ENCODE peak calls at places on chromosomes 11 and 22, in eight cellular contexts. One of them, this sample, is unnamed.

GRCh38 chr22:47160141-47160541 is 397.7 kb downstream of the TBC1D22A start:
- DNase-seq in K562: no peak
- DNase-seq in A549: no peak
- DNase-seq in HCT116: no peak
- DNase-seq in H1: no peak
- DNase-seq in endothelial cell of umbilical vein: no peak
- DNase-seq in HepG2: no peak
- DNase-seq in GM12878: no peak
- DNase-seq in this sample: no peak

GRCh38 chr11:125165111-125165663 is 636 bp downstream of the PKNOX2 start:
- DNase-seq in K562: no peak
- DNase-seq in A549: no peak
- DNase-seq in HCT116: no peak
- DNase-seq in H1: peak; percentile 73
- DNase-seq in endothelial cell of umbilical vein: peak; percentile 32
- DNase-seq in HepG2: no peak
- DNase-seq in GM12878: no peak
- DNase-seq in this sample: peak; percentile 14

GRCh38 chr22:35850831-35851230 is 133.2 kb downstream of the APOL5 start:
- DNase-seq in K562: no peak
- DNase-seq in A549: no peak
- DNase-seq in HCT116: no peak
- DNase-seq in H1: no peak
- DNase-seq in endothelial cell of umbilical vein: no peak
- DNase-seq in HepG2: no peak
- DNase-seq in GM12878: no peak
- DNase-seq in this sample: no peak

GRCh38 chr11:103537904-103538502 is 428.8 kb downstream of the DYNC2H1 start:
- DNase-seq in K562: no peak
- DNase-seq in A549: peak; percentile 17
- DNase-seq in HCT116: peak; percentile 21
- DNase-seq in H1: no peak
- DNase-seq in endothelial cell of umbilical vein: peak; percentile 54
- DNase-seq in HepG2: no peak
- DNase-seq in GM12878: no peak
- DNase-seq in this sample: peak; percentile 23

GRCh38 chr22:32520612-32521011 is 46.0 kb downstream of the FBXO7 start:
- DNase-seq in K562: no peak
- DNase-seq in A549: no peak
- DNase-seq in HCT116: no peak
- DNase-seq in H1: no peak
- DNase-seq in endothelial cell of umbilical vein: no peak
- DNase-seq in HepG2: no peak
- DNase-seq in GM12878: no peak
- DNase-seq in this sample: no peak

GRCh38 chr22:38963872-38964271 is 6.5 kb downstream of the APOBEC3A start:
- DNase-seq in K562: no peak
- DNase-seq in A549: peak; percentile 46
- DNase-seq in HCT116: no peak
- DNase-seq in H1: no peak
- DNase-seq in endothelial cell of umbilical vein: no peak
- DNase-seq in HepG2: peak; percentile 68
- DNase-seq in GM12878: no peak
- DNase-seq in this sample: no peak

GRCh38 chr11:10329935-10330334 is 25.1 kb downstream of the ADM start:
- DNase-seq in K562: no peak
- DNase-seq in A549: peak; percentile 51
- DNase-seq in HCT116: no peak
- DNase-seq in H1: no peak
- DNase-seq in endothelial cell of umbilical vein: peak; percentile 84
- DNase-seq in HepG2: no peak
- DNase-seq in GM12878: no peak
- DNase-seq in this sample: no peak

GRCh38 chr11:57888385-57888784 is 126.8 kb downstream of the CTNND1 start:
- DNase-seq in K562: no peak
- DNase-seq in A549: no peak
- DNase-seq in HCT116: no peak
- DNase-seq in H1: peak; percentile 7
- DNase-seq in endothelial cell of umbilical vein: no peak
- DNase-seq in HepG2: no peak
- DNase-seq in GM12878: no peak
- DNase-seq in this sample: no peak

GRCh38 chr11:12321217-12321937 is 56.0 kb upstream of the PARVA start:
- DNase-seq in K562: no peak
- DNase-seq in A549: no peak
- DNase-seq in HCT116: no peak
- DNase-seq in H1: no peak
- DNase-seq in endothelial cell of umbilical vein: no peak
- DNase-seq in HepG2: no peak
- DNase-seq in GM12878: no peak
- DNase-seq in this sample: no peak

GRCh38 chr11:123429851-123430735 is at the start of gene GRAMD1B:
- DNase-seq in K562: no peak
- DNase-seq in A549: peak; percentile 73
- DNase-seq in HCT116: no peak
- DNase-seq in H1: peak; percentile 87
- DNase-seq in endothelial cell of umbilical vein: peak; percentile 66
- DNase-seq in HepG2: no peak
- DNase-seq in GM12878: no peak
- DNase-seq in this sample: peak; percentile 93

DNA sequence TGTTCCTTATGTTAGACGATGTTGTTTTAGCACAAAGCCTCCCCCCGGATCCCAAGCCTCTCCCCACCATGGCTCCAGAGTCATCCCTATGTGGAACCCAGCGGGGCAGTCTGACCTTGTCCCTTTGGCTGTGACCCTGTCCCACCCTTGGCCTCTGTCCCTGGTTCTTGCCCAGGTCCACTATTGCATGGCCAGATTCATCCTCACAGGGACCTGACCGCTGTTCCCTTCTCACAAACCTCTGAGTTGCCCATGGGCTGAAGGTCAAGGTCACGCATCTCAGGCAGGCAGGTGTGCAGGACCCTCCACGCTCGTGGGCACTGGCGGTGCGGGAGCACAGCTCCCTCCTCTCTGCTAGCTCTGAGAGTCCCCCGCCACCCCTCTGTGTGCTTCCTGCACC is 39.0 kb downstream of the BCR start:
- DNase-seq in K562: peak; percentile 62
- DNase-seq in A549: no peak
- DNase-seq in HCT116: no peak
- DNase-seq in H1: no peak
- DNase-seq in endothelial cell of umbilical vein: no peak
- DNase-seq in HepG2: no peak
- DNase-seq in GM12878: no peak
- DNase-seq in this sample: no peak
- H3K4me3 ChIP-seq in K562: no peak overlapping the region
- H3K4me3 ChIP-seq in A549: no peak overlapping the region
- H3K4me3 ChIP-seq in HCT116: no peak overlapping the region
- H3K4me3 ChIP-seq in H1: no peak overlapping the region
- H3K4me3 ChIP-seq in endothelial cell of umbilical vein: no peak overlapping the region
- H3K4me3 ChIP-seq in HepG2: no peak overlapping the region
- H3K4me3 ChIP-seq in GM12878: peak overlapping the region; percentile 24
- H3K4me3 ChIP-seq in this sample: peak overlapping the region; percentile 63

GRCh38 chr11:690738-691633 is 4.0 kb downstream of the DEAF1 start:
- DNase-seq in K562: peak; percentile 78
- DNase-seq in A549: no peak
- DNase-seq in HCT116: no peak
- DNase-seq in H1: no peak
- DNase-seq in endothelial cell of umbilical vein: peak; percentile 45
- DNase-seq in HepG2: no peak
- DNase-seq in GM12878: no peak
- DNase-seq in this sample: peak; percentile 49
- TF ChIP-seq POLR2A in K562: no peak
- TF ChIP-seq POLR2A in A549: no peak
- TF ChIP-seq POLR2A in HCT116: no peak
- TF ChIP-seq POLR2A in H1: no peak
- TF ChIP-seq POLR2A in endothelial cell of umbilical vein: no peak
- TF ChIP-seq POLR2A in HepG2: no peak
- TF ChIP-seq POLR2A in GM12878: no peak
- TF ChIP-seq POLR2A in this sample: no peak

GRCh38 chr11:127644366-127644765 is 643.8 kb upstream of the KIRREL3 start:
- DNase-seq in K562: no peak
- DNase-seq in A549: no peak
- DNase-seq in HCT116: no peak
- DNase-seq in H1: no peak
- DNase-seq in endothelial cell of umbilical vein: no peak
- DNase-seq in HepG2: no peak
- DNase-seq in GM12878: no peak
- DNase-seq in this sample: no peak

GRCh38 chr11:127643659-127644058 is 643.1 kb upstream of the KIRREL3 start:
- DNase-seq in K562: no peak
- DNase-seq in A549: no peak
- DNase-seq in HCT116: no peak
- DNase-seq in H1: no peak
- DNase-seq in endothelial cell of umbilical vein: no peak
- DNase-seq in HepG2: no peak
- DNase-seq in GM12878: no peak
- DNase-seq in this sample: no peak

GRCh38 chr11:127639916-127640315 is 639.3 kb upstream of the KIRREL3 start:
- DNase-seq in K562: no peak
- DNase-seq in A549: no peak
- DNase-seq in HCT116: no peak
- DNase-seq in H1: no peak
- DNase-seq in endothelial cell of umbilical vein: peak; percentile 86
- DNase-seq in HepG2: no peak
- DNase-seq in GM12878: no peak
- DNase-seq in this sample: no peak

GRCh38 chr11:127640822-127641485 is 640.4 kb upstream of the KIRREL3 start:
- DNase-seq in K562: no peak
- DNase-seq in A549: no peak
- DNase-seq in HCT116: no peak
- DNase-seq in H1: no peak
- DNase-seq in endothelial cell of umbilical vein: peak; percentile 93
- DNase-seq in HepG2: no peak
- DNase-seq in GM12878: no peak
- DNase-seq in this sample: no peak
- TF ChIP-seq MAX in K562: no peak
- TF ChIP-seq MAX in A549: no peak
- TF ChIP-seq MAX in HCT116: no peak
- TF ChIP-seq MAX in H1: no peak
- TF ChIP-seq MAX in endothelial cell of umbilical vein: no peak
- TF ChIP-seq MAX in HepG2: no peak
- TF ChIP-seq MAX in GM12878: no peak
- TF ChIP-seq MAX in this sample: no peak

DNA sequence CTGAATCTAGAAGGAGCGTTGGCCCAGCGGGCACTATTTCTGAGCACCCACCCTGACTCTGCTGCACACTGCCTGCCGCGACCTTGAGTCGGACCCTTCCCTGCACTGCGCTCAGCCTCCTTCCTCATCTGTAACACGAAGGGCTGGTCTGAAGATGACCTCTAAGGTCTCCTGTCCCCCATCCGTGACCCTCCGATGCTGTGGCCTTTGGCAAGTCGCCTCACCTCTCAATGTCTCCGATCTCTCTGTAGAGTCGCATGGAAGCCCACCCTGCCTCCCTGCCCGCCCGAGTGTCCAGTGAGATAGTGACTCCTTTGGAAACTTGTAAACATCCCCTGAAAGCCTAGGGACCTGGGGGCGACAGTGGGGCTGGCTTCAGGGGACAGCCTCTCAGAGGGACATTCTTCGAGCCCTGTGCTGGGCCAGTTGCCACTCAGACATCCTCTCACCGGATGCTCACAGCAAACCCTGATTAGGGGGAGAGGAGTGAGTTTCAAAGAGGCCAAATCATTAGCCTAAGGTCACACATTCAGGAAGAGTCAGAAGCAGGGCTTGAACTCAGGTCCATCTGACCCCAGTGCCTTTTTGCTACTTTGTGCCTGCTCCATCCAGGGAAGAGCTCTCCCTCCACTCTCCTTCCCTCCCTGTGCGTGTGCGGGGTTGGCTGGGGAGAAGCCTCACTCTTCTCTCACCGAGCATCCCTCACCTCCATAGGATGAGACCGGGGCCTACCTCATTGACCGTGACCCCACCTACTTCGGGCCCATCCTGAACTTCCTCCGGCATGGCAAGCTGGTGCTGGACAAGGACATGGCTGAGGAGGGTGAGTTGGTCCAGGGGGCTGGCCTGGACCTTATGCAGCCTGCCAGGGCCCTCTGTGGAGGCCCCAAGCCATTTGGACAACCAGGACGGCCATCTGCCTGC is 1.1 kb downstream of the KCTD17 start:
- DNase-seq in K562: no peak
- DNase-seq in A549: no peak
- DNase-seq in HCT116: no peak
- DNase-seq in H1: no peak
- DNase-seq in endothelial cell of umbilical vein: no peak
- DNase-seq in HepG2: no peak
- DNase-seq in GM12878: no peak
- DNase-seq in this sample: no peak
- H3K4me3 ChIP-seq in K562: no peak overlapping the region
- H3K4me3 ChIP-seq in A549: peak overlapping the region; percentile 89
- H3K4me3 ChIP-seq in HCT116: peak overlapping the region; percentile 77
- H3K4me3 ChIP-seq in H1: peak overlapping the region; percentile 62
- H3K4me3 ChIP-seq in endothelial cell of umbilical vein: peak overlapping the region; percentile 44
- H3K4me3 ChIP-seq in HepG2: peak overlapping the region; percentile 54
- H3K4me3 ChIP-seq in GM12878: peak overlapping the region; percentile 90
- H3K4me3 ChIP-seq in this sample: no peak overlapping the region

DNA sequence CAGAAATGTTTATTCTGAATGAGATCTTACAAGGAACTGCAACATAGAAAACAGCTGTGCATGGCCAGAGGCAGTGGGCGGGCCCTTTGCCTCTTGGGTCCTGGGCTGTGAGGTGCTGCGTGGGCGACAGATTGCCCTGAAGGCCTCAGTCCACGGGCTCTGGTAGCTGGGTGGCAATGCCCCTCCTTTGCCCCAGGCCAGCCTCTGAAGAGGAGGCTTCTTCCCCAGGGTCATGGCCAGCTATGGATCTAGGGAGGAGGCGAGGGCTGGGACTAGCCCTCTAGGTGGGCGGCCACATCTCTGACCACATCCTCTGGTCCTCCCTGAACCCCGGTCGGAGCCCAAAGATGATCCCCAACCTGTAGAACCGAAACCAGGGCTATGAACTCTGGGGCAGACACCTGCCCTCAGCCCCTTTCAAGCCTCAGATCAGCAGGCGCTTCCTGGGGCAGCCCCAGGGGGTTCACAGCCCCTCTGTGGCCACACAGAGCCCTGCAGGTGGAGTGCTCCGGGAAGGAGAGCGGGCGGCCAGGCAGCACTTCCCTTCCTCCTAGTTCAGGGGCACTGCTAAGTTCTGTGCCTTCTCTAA is 6.6 kb upstream of the CDC42BPG start:
- DNase-seq in K562: no peak
- DNase-seq in A549: no peak
- DNase-seq in HCT116: no peak
- DNase-seq in H1: peak; percentile 56
- DNase-seq in endothelial cell of umbilical vein: no peak
- DNase-seq in HepG2: no peak
- DNase-seq in GM12878: peak; percentile 90
- DNase-seq in this sample: peak; percentile 64
- TF ChIP-seq POLR2A in K562: no peak
- TF ChIP-seq POLR2A in A549: no peak
- TF ChIP-seq POLR2A in HCT116: no peak
- TF ChIP-seq POLR2A in H1: no peak
- TF ChIP-seq POLR2A in endothelial cell of umbilical vein: no peak
- TF ChIP-seq POLR2A in HepG2: no peak
- TF ChIP-seq POLR2A in GM12878: peak; percentile 74
- TF ChIP-seq POLR2A in this sample: no peak

This sample was measured in NB4.